ENCODE peak calls at places on chromosomes 16 and 17, in seven cellular contexts. M, N, J, T, Y, D and E are unnamed samples. For H3K9me3, the result is how much of the 10 kb centered on the place peaks cover.

GRCh38 chr17:42698736-42699414 is 16.5 kb downstream of the CNTNAP1 start:
- DNase-seq in N (no peak), D (no peak), Y (peak), M (peak), T (no peak), J (no peak), E (peak)

GRCh38 chr16:89958068-89958467 is 9.5 kb downstream of the DEF8 start:
- DNase-seq in M (peak), T (no peak), N (no peak), J (no peak), Y (no peak), D (no peak), E (no peak)

GRCh38 chr17:67047382-67047781 is 3.0 kb downstream of the CACNG1 start:
- DNase-seq in D (no peak), T (no peak), Y (no peak), N (no peak), J (no peak), M (no peak), E (no peak)

GRCh38 chr17:19447085-19447583 is 36.1 kb downstream of the RNF112 start:
- DNase-seq in Y (peak), N (peak), M (peak), T (peak), J (peak), D (no peak), E (no peak)

GRCh38 chr16:85926370-85926769 is 27.4 kb downstream of the IRF8 start:
- DNase-seq in J (no peak), Y (no peak), M (no peak), D (no peak), T (no peak), N (no peak), E (no peak)

GRCh38 chr16:66874079-66874775 is 6.1 kb upstream of the PDP2 start:
- DNase-seq in J (no peak), D (no peak), T (no peak), N (no peak), M (no peak), Y (no peak), E (no peak)

GRCh38 chr16:72946474-72947194 is 101.3 kb downstream of the ZFHX3 start:
- DNase-seq in N (no peak), M (no peak), D (no peak), T (no peak), J (peak), Y (peak), E (no peak)

GRCh38 chr16:10983175-10983558 is 38.8 kb downstream of the CLEC16A start:
- DNase-seq in D (no peak), T (peak), J (peak), N (no peak), Y (no peak), M (no peak), E (no peak)

GRCh38 chr17:82297280-82297803 is 20.1 kb downstream of the CD7 start:
- DNase-seq in D (no peak), T (peak), M (peak), J (peak), N (peak), Y (peak), E (peak)

GRCh38 chr16:89540557-89540956 is 19.9 kb upstream of the RPL13 start:
- DNase-seq in Y (no peak), D (no peak), J (no peak), M (no peak), T (no peak), N (no peak), E (no peak)

GRCh38 chr17:72747416-72747815 is 345.1 kb downstream of the SLC39A11 start:
- DNase-seq in J (no peak), D (no peak), N (no peak), M (no peak), Y (no peak), T (no peak), E (no peak)

GRCh38 chr17:50144346-50144745 is 6.1 kb downstream of the PPP1R9B start:
- DNase-seq in Y (no peak), M (no peak), N (no peak), J (no peak), D (no peak), T (no peak), E (no peak)

GRCh38 chr16:48000622-48001021 is 155.2 kb downstream of the ABCC12 start:
- DNase-seq in D (no peak), N (peak), Y (no peak), M (no peak), T (no peak), J (no peak), E (no peak)

GRCh38 chr17:57692770-57693169 is 52.3 kb downstream of the CCDC182 start:
- DNase-seq in D (no peak), T (no peak), Y (no peak), N (no peak), M (no peak), J (no peak), E (no peak)

GRCh38 chr17:48835971-48836370 is 5.1 kb downstream of the CALCOCO2 start:
- DNase-seq in J (peak), Y (no peak), T (no peak), N (no peak), D (no peak), M (no peak), E (no peak)

GRCh38 chr17:55693244-55694216 is 29.1 kb downstream of the TMEM100 start:
- DNase-seq in Y (peak), J (peak), M (peak), D (no peak), N (no peak), T (peak), E (no peak)

GRCh38 chr17:40150215-40150614 is 9.9 kb downstream of the CASC3 start:
- DNase-seq in T (no peak), Y (no peak), J (no peak), N (no peak), D (no peak), M (no peak), E (no peak)

GRCh38 chr17:1423456-1424135 is 23.6 kb upstream of the YWHAE start:
- DNase-seq in Y (no peak), J (no peak), D (no peak), M (no peak), N (no peak), T (no peak), E (no peak)

GRCh38 chr17:49687878-49688491 is 10.1 kb upstream of the SPOP start:
- DNase-seq in N (no peak), T (no peak), M (no peak), Y (no peak), J (no peak), D (no peak), E (no peak)

GRCh38 chr16:67499159-67499558 is 15.8 kb upstream of the AGRP start:
- DNase-seq in D (no peak), J (no peak), T (no peak), N (no peak), Y (no peak), M (no peak), E (no peak)

GRCh38 chr16:31400191-31400590 is 7.1 kb downstream of the ITGAD start:
- DNase-seq in D (no peak), Y (no peak), M (no peak), T (no peak), N (no peak), J (no peak), E (no peak)
- H3K9me3 ChIP-seq in D (under half), Y (under half), M (under half), T (under half), N (under half), J (under half), E (under half)

GRCh38 chr16:27752241-27752640 is 202.3 kb downstream of the KATNIP start:
- DNase-seq in D (no peak), M (no peak), N (no peak), T (no peak), Y (no peak), J (no peak), E (no peak)

GRCh38 chr16:27753563-27753962 is 203.6 kb downstream of the KATNIP start:
- DNase-seq in M (no peak), N (no peak), T (no peak), J (no peak), Y (no peak), D (no peak), E (no peak)

GRCh38 chr16:27756206-27756970 is 206.4 kb downstream of the KATNIP start:
- DNase-seq in T (no peak), N (no peak), J (no peak), M (no peak), Y (no peak), D (no peak), E (no peak)

GRCh38 chr16:27751676-27752075 is 201.7 kb downstream of the KATNIP start:
- DNase-seq in T (no peak), Y (no peak), D (no peak), M (no peak), N (no peak), J (no peak), E (no peak)

DNA sequence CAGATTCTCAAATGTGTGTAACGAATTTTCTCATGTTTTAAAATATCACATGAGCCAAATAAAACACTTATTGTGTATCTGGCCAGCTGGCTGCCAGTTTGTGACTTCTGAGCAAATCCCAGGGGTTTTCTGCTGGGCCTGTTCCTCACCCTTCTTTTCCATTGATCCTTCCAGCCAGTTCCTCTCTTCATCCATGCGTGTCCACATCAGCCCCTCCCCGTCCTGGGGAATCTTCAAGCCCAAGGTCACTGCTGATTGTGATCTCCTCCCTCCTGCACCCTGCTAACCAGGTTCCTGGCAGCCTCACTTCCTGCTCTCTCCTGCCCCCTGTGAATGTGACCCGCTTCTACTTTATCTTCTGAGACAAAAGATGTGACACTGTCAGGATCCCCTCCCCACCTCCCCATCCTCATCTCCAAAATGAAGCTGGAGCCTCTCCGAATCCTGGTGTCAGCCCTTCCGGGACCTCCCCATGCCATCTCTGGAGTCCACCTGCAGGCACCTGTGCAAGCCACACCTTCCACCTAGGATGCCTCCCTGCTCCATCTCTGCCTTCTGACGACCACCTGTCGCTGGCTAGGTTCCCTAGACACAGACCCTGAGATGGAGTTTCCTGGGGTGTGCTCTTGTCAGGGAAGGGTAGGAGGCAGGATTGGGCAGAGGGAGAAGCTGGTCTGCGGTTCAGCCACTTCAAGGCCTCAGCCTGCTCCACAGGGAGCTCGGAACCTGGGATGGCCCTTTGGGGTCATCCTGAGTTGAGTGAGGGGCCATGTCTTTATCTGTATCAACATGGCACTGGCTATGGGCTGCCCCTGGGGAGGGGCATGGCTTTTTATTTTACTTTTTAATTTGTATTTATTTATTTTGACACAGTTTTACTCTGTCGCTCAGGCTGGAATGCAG is 205.1 kb downstream of the KATNIP start:
- DNase-seq in T (no peak), J (no peak), D (no peak), N (no peak), Y (no peak), M (no peak), E (no peak)
- TF ChIP-seq CTCF in T (no peak), J (no peak), D (no peak), N (no peak), Y (no peak), M (no peak), E (no peak)

GRCh38 chr16:16020291-16020690 is 70.9 kb downstream of the ABCC1 start:
- DNase-seq in M (no peak), J (no peak), D (no peak), T (no peak), Y (no peak), N (no peak), E (no peak)

GRCh38 chr16:16018705-16019104 is 69.3 kb downstream of the ABCC1 start:
- DNase-seq in D (no peak), M (no peak), J (no peak), N (no peak), T (no peak), Y (no peak), E (no peak)

GRCh38 chr16:16021020-16021419 is 71.6 kb downstream of the ABCC1 start:
- DNase-seq in N (no peak), D (no peak), T (no peak), Y (no peak), J (no peak), M (no peak), E (no peak)

GRCh38 chr16:16017812-16018211 is 68.4 kb downstream of the ABCC1 start:
- DNase-seq in N (no peak), J (no peak), D (no peak), Y (no peak), T (no peak), M (no peak), E (no peak)

DNA sequence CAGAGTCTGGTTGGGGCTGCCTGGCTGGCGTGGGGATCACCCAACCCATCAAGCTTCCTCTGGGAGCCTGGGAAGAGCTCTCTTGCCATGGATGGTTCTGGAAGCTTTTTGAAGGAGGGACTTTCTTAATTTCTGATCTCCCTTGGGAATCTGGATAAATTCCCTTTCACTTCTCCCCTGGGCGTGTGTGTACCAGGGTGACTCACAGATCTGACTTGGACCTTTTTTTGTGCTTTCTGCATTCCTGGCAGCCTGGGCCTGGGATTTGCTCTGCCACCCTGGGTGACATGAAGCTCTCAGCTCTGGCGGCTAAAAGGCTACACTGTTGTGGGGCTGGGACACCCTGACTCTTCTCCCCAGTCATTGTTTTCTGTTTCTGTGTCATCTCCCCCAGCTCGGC is 70.1 kb downstream of the ABCC1 start:
- DNase-seq in M (no peak), J (no peak), N (no peak), Y (no peak), D (no peak), T (no peak), E (no peak)
- TF ChIP-seq POLR2AphosphoS5 in M (no peak), J (no peak), N (no peak), Y (no peak), D (no peak), T (no peak), E (no peak)

DNA sequence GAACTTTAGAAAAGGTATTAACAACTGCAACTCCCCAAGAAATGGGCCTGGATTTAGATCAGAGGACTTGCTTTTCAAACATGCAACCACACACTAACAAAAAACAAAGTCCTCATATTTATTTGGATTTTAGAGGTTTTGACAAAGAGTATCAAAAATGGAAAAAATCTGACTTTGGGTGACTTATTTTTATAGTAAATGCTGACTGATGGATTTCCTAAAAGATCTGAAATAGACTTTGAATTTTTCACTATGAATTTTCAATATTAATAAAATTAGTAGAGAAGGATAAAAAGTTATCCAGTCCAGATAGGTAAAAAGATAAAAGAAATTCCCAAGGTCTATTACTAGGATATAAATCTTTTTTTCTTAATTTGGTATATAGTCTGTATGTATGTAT is 253.5 kb downstream of the KCNJ2 start:
- DNase-seq in M (no peak), Y (no peak), N (no peak), J (no peak), D (no peak), T (no peak), E (no peak)
- H3K9me3 ChIP-seq in M (under half), Y (under half), N (under half), J (under half), D (under half), T (under half), E (under half)